ENCODE peak calls at places on chromosomes 11 and 22, in ten cellular contexts. U is spleen, T is ovary, Z is IMR-90, G is prostate gland, H is K562, Q is stomach, F is suprapubic skin, P is NB4, R is HCT116. I is an unnamed sample.

GRCh38 chr11:132056689-132057088 is 686.3 kb downstream of the NTM start:
- DNase-seq in U (no peak), T (no peak), Z (peak; percentile 95), G (no peak), H (no peak), Q (no peak), F (no peak), P (peak; percentile 11), R (no peak), I (no peak)

GRCh38 chr11:14500181-14500651 is 605 bp upstream of the COPB1 start:
- DNase-seq in U (peak; percentile 82), T (peak; percentile 23), Z (peak; percentile 68), G (peak; percentile 67), H (no peak), Q (peak; percentile 58), F (no peak), P (peak; percentile 70), R (no peak), I (peak; percentile 15)

GRCh38 chr11:93166867-93167266 is 30.9 kb downstream of the SLC36A4 start:
- DNase-seq in U (no peak), T (no peak), Z (no peak), G (no peak), H (no peak), Q (no peak), F (no peak), P (peak; percentile 41), R (no peak), I (no peak)

GRCh38 chr11:97487387-97487786 is 1097.6 kb downstream of the JRKL start:
- DNase-seq in U (no peak), T (no peak), Z (no peak), G (no peak), H (no peak), Q (no peak), F (no peak), P (no peak), R (no peak), I (no peak)

GRCh38 chr11:119144825-119145476 is 3.9 kb upstream of the ABCG4 start:
- DNase-seq in U (no peak), T (peak; percentile 26), Z (peak; percentile 68), G (peak; percentile 26), H (peak; percentile 95), Q (peak; percentile 69), F (no peak), P (peak; percentile 83), R (peak; percentile 78), I (peak; percentile 83)

GRCh38 chr11:61955416-61956135 is 5.4 kb downstream of the BEST1 start:
- DNase-seq in U (peak; percentile 90), T (peak; percentile 62), Z (no peak), G (no peak), H (peak; percentile 31), Q (no peak), F (peak; percentile 80), P (no peak), R (no peak), I (no peak)

GRCh38 chr11:12273618-12273995 is 103.8 kb upstream of the PARVA start:
- DNase-seq in U (no peak), T (no peak), Z (no peak), G (no peak), H (no peak), Q (no peak), F (peak; percentile 31), P (no peak), R (no peak), I (no peak)

GRCh38 chr11:61325649-61326414 is 7.1 kb downstream of the DDB1 start:
- DNase-seq in U (no peak), T (no peak), Z (no peak), G (peak; percentile 81), H (no peak), Q (no peak), F (no peak), P (no peak), R (no peak), I (no peak)

GRCh38 chr11:74575999-74576398 is 16.4 kb upstream of the POLD3 start:
- DNase-seq in U (no peak), T (no peak), Z (no peak), G (no peak), H (no peak), Q (no peak), F (no peak), P (no peak), R (no peak), I (no peak)

GRCh38 chr11:74579577-74580270 is 12.7 kb upstream of the POLD3 start:
- DNase-seq in U (no peak), T (no peak), Z (no peak), G (no peak), H (no peak), Q (no peak), F (no peak), P (no peak), R (no peak), I (no peak)

GRCh38 chr11:74574563-74574962 is 17.8 kb upstream of the POLD3 start:
- DNase-seq in U (no peak), T (no peak), Z (no peak), G (no peak), H (no peak), Q (no peak), F (no peak), P (no peak), R (no peak), I (no peak)

GRCh38 chr11:74581954-74582547 is 10.3 kb upstream of the POLD3 start:
- DNase-seq in U (no peak), T (no peak), Z (no peak), G (no peak), H (no peak), Q (no peak), F (no peak), P (no peak), R (no peak), I (no peak)

DNA sequence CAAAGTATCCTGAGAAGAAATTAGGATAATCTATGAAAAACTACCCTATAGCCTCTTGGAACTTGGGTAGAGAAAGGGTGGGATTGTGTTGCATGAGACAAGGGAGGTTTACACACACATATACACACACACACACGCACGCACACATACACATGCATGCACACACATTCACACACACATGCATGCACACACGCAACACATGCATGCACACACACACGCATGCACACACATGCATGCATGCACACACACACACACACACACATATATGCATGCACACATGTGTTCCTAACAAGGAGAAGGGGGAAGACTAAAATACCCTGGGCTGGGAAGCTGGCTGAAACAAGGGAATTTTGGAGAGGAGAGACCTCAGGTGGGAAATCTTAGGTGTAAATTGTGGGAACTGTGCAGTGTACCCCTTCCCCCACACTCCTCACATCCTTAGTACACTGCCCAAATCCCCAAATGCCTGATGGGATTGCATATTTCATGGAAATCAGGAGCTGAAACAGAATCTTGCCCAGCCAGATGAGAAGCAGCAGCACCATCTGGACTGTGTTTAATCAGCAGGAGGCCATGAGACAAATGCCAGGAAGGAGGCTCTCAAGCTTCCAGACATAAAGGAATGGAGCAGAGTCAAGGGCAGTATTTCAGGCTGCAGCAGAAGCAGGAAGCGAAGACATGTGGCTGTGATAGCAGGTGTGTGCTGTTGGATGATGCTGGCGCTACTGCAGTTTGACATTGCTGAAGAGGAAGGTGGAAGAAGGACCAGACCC is 14.6 kb upstream of the POLD3 start:
- DNase-seq in U (no peak), T (no peak), Z (peak; percentile 18), G (no peak), H (no peak), Q (no peak), F (no peak), P (no peak), R (no peak), I (no peak)
- TF ChIP-seq POLR2A in U (no peak), T (no peak), Z (no peak), G (no peak), H (no peak), Q (no peak), F (no peak), P (no peak), R (no peak), I (no peak)

DNA sequence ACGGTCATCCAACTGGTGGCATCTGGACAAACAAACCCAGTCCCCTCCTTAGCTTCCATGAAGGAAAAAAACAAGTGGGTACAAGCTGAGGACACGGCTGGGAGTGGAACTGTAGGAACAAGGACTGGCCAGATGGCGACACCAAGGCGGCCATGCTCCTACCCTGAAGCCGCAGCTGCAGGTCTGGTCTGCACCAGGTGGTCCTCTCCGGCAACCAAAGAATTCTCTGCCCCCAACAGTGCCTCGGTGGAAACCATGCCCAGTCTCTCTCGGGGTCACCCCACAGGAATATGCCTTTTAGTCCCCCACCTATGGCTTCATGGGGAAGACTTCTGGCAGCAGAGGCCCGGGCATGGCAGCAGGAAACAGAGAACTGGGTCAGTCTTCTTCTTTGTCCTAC is 22.6 kb downstream of the OVOL1 start:
- DNase-seq in U (no peak), T (no peak), Z (no peak), G (no peak), H (no peak), Q (no peak), F (no peak), P (no peak), R (no peak), I (no peak)
- TF ChIP-seq POLR2A in U (no peak), T (no peak), Z (no peak), G (no peak), H (no peak), Q (no peak), F (no peak), P (no peak), R (no peak), I (no peak)

GRCh38 chr11:17014321-17014773 is at the start of gene PLEKHA7:
- DNase-seq in U (peak; percentile 68), T (no peak), Z (no peak), G (no peak), H (peak; percentile 48), Q (peak; percentile 34), F (no peak), P (no peak), R (no peak), I (no peak)

GRCh38 chr11:17012712-17013547 is 1.3 kb downstream of the PLEKHA7 start:
- DNase-seq in U (peak; percentile 73), T (peak; percentile 42), Z (peak; percentile 52), G (peak; percentile 27), H (no peak), Q (peak; percentile 78), F (peak; percentile 75), P (no peak), R (peak; percentile 12), I (peak; percentile 100)

GRCh38 chr11:17013548-17014320 is 480 bp downstream of the PLEKHA7 start:
- DNase-seq in U (peak; percentile 74), T (peak; percentile 15), Z (no peak), G (no peak), H (no peak), Q (peak; percentile 62), F (peak; percentile 80), P (no peak), R (no peak), I (no peak)

GRCh38 chr11:17015639-17016125 is 1.5 kb upstream of the PLEKHA7 start:
- DNase-seq in U (no peak), T (no peak), Z (peak; percentile 10), G (no peak), H (no peak), Q (no peak), F (peak; percentile 52), P (no peak), R (no peak), I (peak; percentile 35)

GRCh38 chr11:17014774-17015638 is 792 bp upstream of the PLEKHA7 start:
- DNase-seq in U (no peak), T (no peak), Z (no peak), G (no peak), H (peak; percentile 22), Q (peak; percentile 66), F (peak; percentile 71), P (no peak), R (peak; percentile 75), I (peak; percentile 90)
- TF ChIP-seq POLR2A in U (no peak), T (no peak), Z (no peak), G (no peak), H (no peak), Q (no peak), F (no peak), P (no peak), R (no peak), I (no peak)

GRCh38 chr22:38503021-38503420 is 3.1 kb downstream of the DDX17 start:
- DNase-seq in U (no peak), T (no peak), Z (no peak), G (no peak), H (no peak), Q (no peak), F (no peak), P (no peak), R (no peak), I (no peak)

GRCh38 chr22:38501797-38502672 is 4.1 kb downstream of the DDX17 start:
- DNase-seq in U (no peak), T (no peak), Z (no peak), G (no peak), H (no peak), Q (no peak), F (no peak), P (no peak), R (no peak), I (no peak)

GRCh38 chr22:38504731-38505594 is 1.1 kb downstream of the DDX17 start:
- DNase-seq in U (peak; percentile 90), T (no peak), Z (peak; percentile 48), G (peak; percentile 33), H (no peak), Q (peak; percentile 63), F (no peak), P (peak; percentile 72), R (no peak), I (no peak)

GRCh38 chr22:38506118-38506962 is at the start of gene DDX17:
- DNase-seq in U (peak; percentile 97), T (peak; percentile 91), Z (peak; percentile 97), G (peak; percentile 96), H (peak; percentile 77), Q (peak; percentile 96), F (peak; percentile 99), P (peak; percentile 94), R (peak; percentile 91), I (peak; percentile 76)

GRCh38 chr22:38505595-38506117 is 455 bp downstream of the DDX17 start:
- DNase-seq in U (peak; percentile 91), T (peak; percentile 80), Z (peak; percentile 46), G (peak; percentile 65), H (peak; percentile 81), Q (peak; percentile 79), F (peak; percentile 86), P (peak; percentile 66), R (no peak), I (peak; percentile 17)
- TF ChIP-seq POLR2A in U (no peak), T (peak; percentile 82), Z (no peak), G (peak; percentile 41), H (no peak), Q (no peak), F (peak; percentile 90), P (no peak), R (no peak), I (peak; percentile 26)